ENCODE peak calls at places on chromosomes 7 and 10, in six cellular contexts. G, T, O, I, W and C are unnamed samples.

GRCh38 chr7:121371367-121371766 is 24.7 kb downstream of the FAM3C start:
- DNase-seq in G (no peak), T (no peak), O (no peak), I (no peak), W (no peak), C (no peak)

GRCh38 chr10:132204781-132205473 is 18.2 kb downstream of the DPYSL4 start:
- DNase-seq in G (no peak), T (no peak), O (no peak), I (no peak), W (no peak), C (no peak)

GRCh38 chr7:26332698-26333097 is 41.0 kb downstream of the SNX10 start:
- DNase-seq in G (no peak), T (no peak), O (no peak), I (no peak), W (no peak), C (no peak)

GRCh38 chr10:46220872-46221538 is 65.8 kb upstream of the ANTXRL start:
- DNase-seq in G (no peak), T (no peak), O (no peak), I (no peak), W (no peak), C (no peak)

GRCh38 chr7:67616517-67616916 is 619.9 kb downstream of the TYW1 start:
- DNase-seq in G (no peak), T (no peak), O (no peak), I (no peak), W (no peak), C (no peak)

GRCh38 chr7:148306759-148307158 is 283.8 kb upstream of the C7orf33 start:
- DNase-seq in G (no peak), T (no peak), O (no peak), I (no peak), W (no peak), C (no peak)

GRCh38 chr7:100706672-100707311 is 871 bp downstream of the POP7 start:
- DNase-seq in G (peak; percentile 17), T (no peak), O (no peak), I (no peak), W (no peak), C (no peak)

GRCh38 chr7:3650844-3651243 is 349.8 kb downstream of the SDK1 start:
- DNase-seq in G (no peak), T (no peak), O (no peak), I (peak; percentile 46), W (no peak), C (peak; percentile 6)

GRCh38 chr10:124030061-124030460 is 63.3 kb downstream of the CHST15 start:
- DNase-seq in G (no peak), T (no peak), O (no peak), I (no peak), W (no peak), C (no peak)

DNA sequence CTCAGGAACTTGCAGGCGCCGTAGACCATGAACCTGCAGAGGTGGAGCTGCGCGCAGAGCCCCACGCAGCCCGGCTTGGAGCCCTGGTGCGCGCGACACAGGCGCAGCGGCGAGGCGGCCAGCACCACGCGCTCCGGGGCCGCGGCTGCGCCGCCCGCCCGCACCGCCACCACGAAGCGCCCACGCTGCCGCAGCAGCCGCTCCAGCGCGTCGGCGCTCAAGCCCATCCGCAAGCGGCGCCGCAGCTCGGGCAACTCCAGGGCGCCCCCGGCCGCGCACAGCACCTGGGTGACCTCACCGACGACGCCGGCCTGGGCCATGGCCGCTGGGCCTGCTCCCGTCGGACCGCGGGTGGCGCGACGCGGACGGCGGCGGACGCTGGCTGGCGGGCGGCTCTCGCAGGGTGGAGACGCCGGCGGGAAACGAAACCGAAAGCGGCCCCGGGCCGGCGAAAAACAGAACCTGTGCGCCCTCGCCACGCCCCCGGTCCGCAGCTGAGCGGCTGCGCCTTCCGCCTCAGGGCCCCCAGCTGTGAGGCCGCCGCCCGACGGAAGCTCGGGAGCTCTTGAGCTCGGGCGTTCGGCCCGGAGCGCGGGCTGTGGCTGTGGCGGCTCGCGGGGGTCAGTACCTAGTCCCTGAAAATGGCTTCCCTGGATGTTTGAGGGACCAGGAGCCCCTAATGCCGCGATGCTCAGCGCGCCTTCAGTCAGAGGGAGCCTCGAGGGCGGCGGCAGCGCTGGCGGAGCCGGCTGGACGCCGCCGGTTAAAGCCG is at the start of gene PARP12:
- DNase-seq in G (peak; percentile 92), T (peak; percentile 85), O (peak; percentile 85), I (peak; percentile 84), W (peak; percentile 93), C (peak; percentile 88)
- TF ChIP-seq CTCF in G (no peak), T (no peak), O (no peak), I (no peak), W (no peak), C (no peak)

DNA sequence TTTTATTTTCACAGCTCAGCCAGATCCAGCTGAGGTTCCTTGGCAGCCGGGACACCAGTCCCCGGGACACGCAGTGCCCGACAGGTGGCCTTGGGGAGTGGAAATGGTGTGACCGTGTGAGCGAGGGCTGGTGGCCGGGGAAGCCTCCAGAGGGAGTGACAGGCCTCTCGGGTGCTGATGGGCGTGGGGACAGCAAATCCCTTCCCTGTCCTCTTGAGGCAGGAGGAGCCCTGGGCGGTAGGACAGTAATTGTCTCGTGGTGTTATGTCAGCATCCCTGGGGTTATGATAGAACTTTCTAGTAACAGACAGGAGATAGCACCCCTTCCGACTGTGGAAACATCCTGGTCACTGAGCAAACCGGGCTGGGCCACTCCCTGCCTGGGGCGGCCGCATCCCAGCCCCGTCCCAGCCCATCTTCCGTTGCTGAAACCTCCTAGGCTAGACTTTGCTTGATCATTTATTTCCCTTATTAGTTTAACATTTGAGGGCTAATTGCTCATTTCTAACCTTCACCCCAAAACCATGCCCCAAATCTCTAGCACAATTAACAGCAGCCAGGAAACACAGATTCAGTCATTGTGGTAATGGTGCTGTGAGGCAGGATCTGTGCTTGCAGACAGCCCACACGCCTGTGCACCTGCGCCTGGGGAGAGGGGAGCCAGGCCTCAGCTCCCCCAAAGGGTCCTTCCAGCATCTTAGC is 63.3 kb downstream of the ELFN1 start:
- DNase-seq in G (no peak), T (no peak), O (no peak), I (no peak), W (no peak), C (no peak)
- TF ChIP-seq CTCF in G (no peak), T (no peak), O (no peak), I (no peak), W (no peak), C (no peak)

DNA sequence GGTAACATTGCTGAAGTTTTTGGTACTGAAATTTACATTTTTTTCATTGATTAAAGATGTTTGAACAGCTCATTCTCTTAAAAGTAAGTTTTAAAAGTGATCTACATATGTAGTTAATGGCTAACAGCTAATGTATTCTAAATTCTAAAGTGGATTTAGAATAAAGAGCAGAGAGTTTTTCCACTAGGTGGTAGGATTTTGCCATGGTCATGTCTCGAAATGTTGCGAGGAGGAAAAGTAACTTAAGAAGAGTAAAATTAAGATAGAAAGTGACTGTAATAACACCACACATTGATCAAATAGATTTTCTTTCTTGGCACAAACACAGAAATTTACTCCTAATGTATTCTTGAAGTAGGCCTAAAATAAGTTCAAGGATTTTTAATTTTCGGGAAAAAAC is 19.8 kb downstream of the LSMEM1 start:
- DNase-seq in G (no peak), T (no peak), O (peak; percentile 29), I (peak; percentile 42), W (no peak), C (peak; percentile 46)
- TF ChIP-seq CTCF in G (no peak), T (no peak), O (peak; percentile 7), I (no peak), W (no peak), C (peak; percentile 29)

DNA sequence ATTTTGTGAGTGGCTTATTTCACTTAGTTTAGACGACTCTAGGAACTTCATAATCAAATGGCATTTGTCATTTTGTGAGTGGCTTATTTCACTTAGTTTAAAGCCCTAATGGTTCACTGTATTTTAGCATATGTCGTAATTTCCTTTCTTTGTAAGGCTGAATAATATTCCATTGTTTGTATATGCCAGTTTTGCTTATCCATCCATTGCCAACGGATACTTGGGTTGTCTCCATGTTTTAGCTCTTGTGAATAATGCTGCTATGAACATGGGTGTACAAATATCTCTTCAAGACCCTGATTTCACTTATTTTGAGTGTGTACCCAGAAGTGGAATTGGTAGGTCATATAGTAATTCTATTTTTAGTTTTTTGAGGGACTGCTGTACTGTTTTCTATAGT is 31.8 kb downstream of the DOCK1 start:
- DNase-seq in G (no peak), T (no peak), O (no peak), I (no peak), W (no peak), C (no peak)
- TF ChIP-seq CTCF in G (no peak), T (no peak), O (no peak), I (no peak), W (no peak), C (no peak)

GRCh38 chr7:75905785-75906604 is 9.0 kb upstream of the POR start:
- DNase-seq in G (no peak), T (no peak), O (peak; percentile 45), I (peak; percentile 83), W (peak; percentile 16), C (peak; percentile 84)
- TF ChIP-seq CTCF in G (no peak), T (no peak), O (no peak), I (no peak), W (no peak), C (peak; percentile 12)

GRCh38 chr10:103396067-103396788 is at the start of the genes ATP5MK and PDCD11:
- DNase-seq in G (peak; percentile 97), T (peak; percentile 91), O (peak; percentile 97), I (peak; percentile 96), W (peak; percentile 98), C (peak; percentile 99)
- TF ChIP-seq CTCF in G (no peak), T (no peak), O (peak; percentile 32), I (peak; percentile 25), W (no peak), C (peak; percentile 43)

GRCh38 chr7:69898189-69898588 is 299.9 kb downstream of the AUTS2 start:
- DNase-seq in G (no peak), T (no peak), O (no peak), I (no peak), W (no peak), C (no peak)

GRCh38 chr7:69890081-69890369 is 291.8 kb downstream of the AUTS2 start:
- DNase-seq in G (no peak), T (no peak), O (no peak), I (no peak), W (no peak), C (no peak)

GRCh38 chr7:69892790-69893189 is 294.5 kb downstream of the AUTS2 start:
- DNase-seq in G (no peak), T (no peak), O (no peak), I (no peak), W (no peak), C (no peak)

GRCh38 chr7:69896100-69896499 is 297.8 kb downstream of the AUTS2 start:
- DNase-seq in G (no peak), T (no peak), O (no peak), I (no peak), W (no peak), C (no peak)

GRCh38 chr7:69893915-69894314 is 295.6 kb downstream of the AUTS2 start:
- DNase-seq in G (no peak), T (no peak), O (no peak), I (peak; percentile 24), W (no peak), C (peak; percentile 35)
- TF ChIP-seq CTCF in G (no peak), T (no peak), O (peak; percentile 39), I (peak; percentile 20), W (peak; percentile 39), C (peak; percentile 52)

DNA sequence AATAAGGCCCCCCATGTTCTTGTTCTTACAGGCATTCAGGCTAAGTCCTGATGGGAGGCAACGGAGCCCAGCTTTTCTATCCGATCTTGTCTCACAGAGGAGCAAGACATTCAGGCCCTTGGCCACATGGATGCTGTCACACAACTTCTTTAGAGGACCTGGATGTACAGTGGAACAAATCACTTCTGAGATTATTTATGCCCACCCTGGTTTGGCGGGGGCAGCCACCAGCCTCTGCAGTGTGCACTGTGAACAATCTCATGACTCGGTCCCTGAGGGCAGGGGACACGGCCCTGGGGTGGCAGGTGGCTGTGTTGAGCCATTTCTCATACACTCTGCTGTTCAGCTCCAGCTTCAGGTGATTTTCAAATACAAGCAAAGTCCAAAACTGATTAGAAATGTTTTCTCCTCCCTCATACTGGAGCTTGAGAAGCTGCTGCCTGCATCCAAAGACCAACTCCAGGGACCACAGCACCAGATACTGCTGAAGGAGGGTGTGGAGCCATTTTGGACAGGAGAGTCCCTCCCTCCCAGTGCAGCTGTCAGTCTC is 441.3 kb downstream of the GRID1 start:
- DNase-seq in G (no peak), T (no peak), O (no peak), I (no peak), W (no peak), C (no peak)
- TF ChIP-seq CTCF in G (no peak), T (no peak), O (no peak), I (no peak), W (no peak), C (no peak)